ENCODE peak calls at places on chromosome 1, in four cellular contexts. X, G, R and D are unnamed samples.

GRCh38 chr1:240611619-240612490 is at the start of gene GREM2:
- DNase-seq in G (peak), X (peak), R (peak), D (no peak)

GRCh38 chr1:116540088-116540487 is 30.7 kb downstream of the CD58 start:
- DNase-seq in G (no peak), X (no peak), R (no peak), D (no peak)

GRCh38 chr1:51264470-51264869 is 28.4 kb downstream of the RNF11 start:
- DNase-seq in R (no peak), X (no peak), G (peak), D (peak)

GRCh38 chr1:51520700-51521248 is 1.7 kb upstream of the EPS15 start:
- DNase-seq in X (no peak), R (no peak), G (no peak), D (no peak)

GRCh38 chr1:244322791-244323521 is 128.8 kb downstream of the ADSS2 start:
- DNase-seq in X (no peak), R (peak), G (peak), D (peak)

GRCh38 chr1:160046494-160047115 is 14.8 kb upstream of the PIGM start:
- DNase-seq in X (peak), R (peak), G (peak), D (no peak)

GRCh38 chr1:42322577-42322976 is 12.5 kb downstream of the FOXJ3 start:
- DNase-seq in X (no peak), R (no peak), G (no peak), D (peak)

GRCh38 chr1:17016317-17016661 is 4.6 kb upstream of the ATP13A2 start:
- DNase-seq in X (no peak), G (peak), R (no peak), D (no peak)

GRCh38 chr1:24866211-24867063 is 63.6 kb downstream of the RUNX3 start:
- DNase-seq in R (no peak), X (no peak), G (no peak), D (no peak)